ENCODE peak calls at places on chromosomes 5 and 9, in four cellular contexts. M is WTC11, B is K562, E is GM12878. A is an unnamed sample.

GRCh38 chr5:10288600-10289213 is 19.0 kb downstream of the CMBL start:
- DNase-seq in E (no peak), M (no peak), B (no peak), A (no peak)

GRCh38 chr9:131395745-131396479 is 2.0 kb downstream of the PRRC2B start:
- DNase-seq in B (peak; percentile 46), M (no peak), E (no peak), A (no peak)

GRCh38 chr5:29800752-29801151 is 1392.7 kb upstream of the CDH6 start:
- DNase-seq in B (no peak), M (no peak), E (no peak), A (no peak)

GRCh38 chr5:96121362-96121761 is 159.7 kb upstream of the ELL2 start:
- DNase-seq in E (no peak), B (no peak), M (no peak), A (no peak)

GRCh38 chr9:17225407-17225806 is 90.6 kb downstream of the CNTLN start:
- DNase-seq in B (no peak), M (no peak), E (no peak), A (no peak)

GRCh38 chr9:116355153-116355827 is 201.7 kb downstream of the PAPPA start:
- DNase-seq in B (peak; percentile 18), M (peak; percentile 31), E (no peak), A (no peak)

GRCh38 chr9:97571664-97572063 is 61.5 kb downstream of the TSTD2 start:
- DNase-seq in B (peak; percentile 14), M (no peak), E (no peak), A (peak; percentile 70)

GRCh38 chr5:133201310-133201709 is 149.5 kb downstream of the HSPA4 start:
- DNase-seq in E (no peak), M (no peak), B (no peak), A (no peak)

GRCh38 chr5:125412561-125413535 is 666.4 kb upstream of the ZNF608 start:
- DNase-seq in B (no peak), E (no peak), M (peak; percentile 75), A (peak; percentile 73)

GRCh38 chr9:133429641-133430161 is 7.5 kb downstream of the ADAMTS13 start:
- DNase-seq in M (peak; percentile 88), B (peak; percentile 67), E (no peak), A (peak; percentile 75)

GRCh38 chr5:80211292-80211691 is 44.6 kb downstream of the SERINC5 start:
- DNase-seq in E (no peak), M (no peak), B (no peak), A (no peak)

GRCh38 chr5:72281764-72282499 is 38.1 kb downstream of the MRPS27 start:
- DNase-seq in M (no peak), E (no peak), B (peak; percentile 64), A (peak; percentile 45)

GRCh38 chr5:2865856-2866546 is 114.5 kb upstream of the IRX2 start:
- DNase-seq in M (no peak), B (no peak), E (no peak), A (no peak)
- TF ChIP-seq USF1 in M (no peak), B (no peak), E (no peak), A (no peak)

GRCh38 chr5:159337291-159337974 is 7.1 kb upstream of the IL12B start:
- DNase-seq in M (no peak), E (no peak), B (peak; percentile 38), A (no peak)
- TF ChIP-seq USF1 in M (no peak), E (no peak), B (no peak), A (no peak)

DNA sequence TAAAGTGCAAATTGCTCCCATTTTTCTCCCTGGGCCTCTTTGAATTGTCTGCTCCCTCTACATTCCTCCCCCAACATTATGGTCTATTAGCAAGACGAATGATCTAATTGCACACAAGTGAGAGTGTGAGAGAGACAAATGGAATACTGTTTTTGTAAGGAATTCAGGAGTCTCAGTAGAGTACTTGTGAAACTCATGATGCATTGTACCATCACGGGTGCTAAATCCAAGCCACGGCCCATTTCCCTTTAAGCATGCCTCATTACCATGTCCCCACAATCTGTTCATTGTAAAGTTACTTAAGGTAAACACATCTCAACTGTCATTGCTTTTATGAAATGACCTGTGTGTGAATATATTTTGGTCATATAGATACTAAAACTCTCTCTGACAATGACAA is 62.8 kb downstream of the CD180 start:
- DNase-seq in M (no peak), E (no peak), B (no peak), A (no peak)
- TF ChIP-seq USF1 in M (no peak), E (no peak), B (no peak), A (no peak)

GRCh38 chr9:35967042-35967441 is 9.1 kb upstream of the OR2S2 start:
- DNase-seq in E (no peak), M (no peak), B (no peak), A (no peak)
- TF ChIP-seq USF1 in E (no peak), M (no peak), B (no peak), A (no peak)

A was measured in SK-N-SH.